ENCODE peak calls at places on chromosomes 16 and 17, in four cellular contexts. I is AG09309, L is AG10803, D is erythroblast. Y is an unnamed sample.

GRCh38 chr16:10950393-10950792 is 6.0 kb downstream of the CLEC16A start:
- DNase-seq in I (no peak), L (no peak), D (no peak), Y (no peak)

GRCh38 chr16:82801361-82801760 is 174.6 kb downstream of the CDH13 start:
- DNase-seq in I (peak; percentile 2), L (peak; percentile 16), D (no peak), Y (no peak)

GRCh38 chr17:48333034-48333491 is 97.0 kb downstream of the SKAP1 start:
- DNase-seq in I (no peak), L (peak; percentile 84), D (no peak), Y (no peak)

GRCh38 chr17:75270218-75270965 is 639 bp downstream of the MIF4GD start:
- DNase-seq in I (no peak), L (peak; percentile 80), D (peak; percentile 86), Y (peak; percentile 93)

GRCh38 chr16:66369055-66369592 is 2.6 kb downstream of the CDH5 start:
- DNase-seq in I (no peak), L (no peak), D (no peak), Y (no peak)

GRCh38 chr16:13940397-13940933 is 20.5 kb downstream of the ERCC4 start:
- DNase-seq in I (no peak), L (no peak), D (no peak), Y (no peak)

GRCh38 chr17:50481648-50482047 is 3.0 kb downstream of the RSAD1 start:
- DNase-seq in I (no peak), L (no peak), D (no peak), Y (no peak)

GRCh38 chr16:84825896-84826557 is 6.2 kb downstream of the CRISPLD2 start:
- DNase-seq in I (no peak), L (peak; percentile 77), D (no peak), Y (no peak)

GRCh38 chr16:12470311-12471229 is 333.1 kb downstream of the CPPED1 start:
- DNase-seq in I (no peak), L (no peak), D (no peak), Y (peak; percentile 55)

GRCh38 chr17:57902800-57903759 is 52.1 kb downstream of the CUEDC1 start:
- DNase-seq in I (peak; percentile 62), L (peak; percentile 91), D (no peak), Y (peak; percentile 84)

GRCh38 chr17:64277831-64278562 is 14.9 kb upstream of the TEX2 start:
- DNase-seq in I (peak; percentile 10), L (peak; percentile 68), D (no peak), Y (no peak)

GRCh38 chr16:73396556-73396955 is 348.6 kb upstream of the ZFHX3 start:
- DNase-seq in I (no peak), L (no peak), D (no peak), Y (no peak)

GRCh38 chr16:31200821-31201510 is 1.6 kb downstream of the PYCARD start:
- DNase-seq in I (no peak), L (no peak), D (no peak), Y (no peak)

GRCh38 chr17:3433741-3434140 is at the start of gene OR1E2:
- DNase-seq in I (no peak), L (no peak), D (no peak), Y (no peak)

GRCh38 chr16:78237346-78237745 is 137.9 kb downstream of the WWOX start:
- DNase-seq in I (no peak), L (no peak), D (no peak), Y (no peak)

GRCh38 chr17:5249615-5250014 is 15.0 kb upstream of the SCIMP start:
- DNase-seq in I (peak; percentile 65), L (peak; percentile 86), D (peak; percentile 82), Y (peak; percentile 46)

GRCh38 chr17:3885970-3886369 is 6.9 kb downstream of the CAMKK1 start:
- DNase-seq in I (no peak), L (peak; percentile 53), D (no peak), Y (no peak)

GRCh38 chr16:67399218-67399733 is 6.0 kb upstream of the TPPP3 start:
- DNase-seq in I (no peak), L (no peak), D (peak; percentile 69), Y (no peak)

GRCh38 chr16:77387810-77388209 is 47.0 kb downstream of the ADAMTS18 start:
- DNase-seq in I (no peak), L (no peak), D (no peak), Y (no peak)

GRCh38 chr17:71910002-71910401 is 210.8 kb upstream of the SOX9 start:
- DNase-seq in I (no peak), L (no peak), D (no peak), Y (peak; percentile 41)

GRCh38 chr16:53912155-53912554 is 208.2 kb downstream of the FTO start:
- DNase-seq in I (no peak), L (no peak), D (no peak), Y (no peak)

GRCh38 chr17:62135742-62136141 is 70.7 kb upstream of the MED13 start:
- DNase-seq in I (no peak), L (no peak), D (no peak), Y (no peak)

GRCh38 chr16:52976539-52977167 is 76.0 kb downstream of the CHD9NB start:
- DNase-seq in I (peak; percentile 5), L (peak; percentile 31), D (peak; percentile 21), Y (no peak)

GRCh38 chr17:31552568-31552967 is 161.1 kb downstream of the RAB11FIP4 start:
- DNase-seq in I (no peak), L (no peak), D (no peak), Y (no peak)

GRCh38 chr17:39548494-39548893 is 59.2 kb downstream of the NEUROD2 start:
- DNase-seq in I (no peak), L (no peak), D (no peak), Y (no peak)

GRCh38 chr17:40311575-40311974 is 2.6 kb downstream of the RARA start:
- DNase-seq in I (no peak), L (peak; percentile 68), D (peak; percentile 20), Y (peak; percentile 78)

GRCh38 chr17:36951390-36951789 is 2.6 kb downstream of the AATF start:
- DNase-seq in I (no peak), L (no peak), D (no peak), Y (no peak)

GRCh38 chr16:70460737-70461261 is 6.4 kb downstream of the FCSK start:
- DNase-seq in I (no peak), L (no peak), D (no peak), Y (peak; percentile 54)

GRCh38 chr16:49875812-49876715 is 20.2 kb upstream of the ZNF423 start:
- DNase-seq in I (no peak), L (no peak), D (no peak), Y (no peak)

GRCh38 chr17:27989046-27989445 is 53.4 kb upstream of the NLK start:
- DNase-seq in I (no peak), L (no peak), D (no peak), Y (no peak)

GRCh38 chr17:31320231-31320630 is 1.2 kb downstream of the EVI2A start:
- DNase-seq in I (no peak), L (no peak), D (no peak), Y (no peak)

GRCh38 chr17:17467720-17468119 is 9.1 kb upstream of the MED9 start:
- DNase-seq in I (no peak), L (peak; percentile 11), D (no peak), Y (no peak)

GRCh38 chr17:83159204-83160049 is 80.0 kb downstream of the METRNL start:
- DNase-seq in I (no peak), L (no peak), D (no peak), Y (no peak)

GRCh38 chr17:38980455-38981217 is 13.4 kb upstream of the FBXO47 start:
- DNase-seq in I (no peak), L (peak; percentile 82), D (no peak), Y (no peak)

GRCh38 chr16:4032768-4033167 is 83.5 kb downstream of the ADCY9 start:
- DNase-seq in I (no peak), L (peak; percentile 53), D (no peak), Y (no peak)

Y was measured in gastrocnemius medialis.